ENCODE peak calls at places on chromosomes 16 and 17, in seven cellular contexts. R, C, X, A, Q, T and O are unnamed samples. For H3K4me1, the result is how much of the 10 kb centered on the place peaks cover.

GRCh38 chr17:43671075-43671692 is 9.5 kb upstream of the MEOX1 start:
- DNase-seq in R (no peak), C (no peak), X (no peak), A (no peak), Q (no peak), T (peak), O (no peak)

GRCh38 chr17:69654981-69655581 is 240.6 kb downstream of the MAP2K6 start:
- DNase-seq in R (no peak), C (no peak), X (peak), A (no peak), Q (no peak), T (no peak), O (no peak)

GRCh38 chr17:77282524-77283515 is 142.1 kb downstream of the SEC14L1 start:
- DNase-seq in R (no peak), C (no peak), X (peak), A (peak), Q (no peak), T (no peak), O (peak)

GRCh38 chr16:85974428-85975375 is 75.7 kb downstream of the IRF8 start:
- DNase-seq in R (no peak), C (no peak), X (no peak), A (peak), Q (no peak), T (no peak), O (no peak)

GRCh38 chr17:16918443-16918842 is 53.5 kb downstream of the TNFRSF13B start:
- DNase-seq in R (no peak), C (no peak), X (no peak), A (peak), Q (no peak), T (no peak), O (no peak)

GRCh38 chr16:19522369-19523159 is 666 bp upstream of the GDE1 start:
- DNase-seq in R (no peak), C (no peak), X (no peak), A (no peak), Q (no peak), T (no peak), O (no peak)

GRCh38 chr16:85984211-85984880 is 85.4 kb downstream of the IRF8 start:
- DNase-seq in R (no peak), C (no peak), X (no peak), A (no peak), Q (peak), T (no peak), O (no peak)

GRCh38 chr16:16021020-16021419 is 71.6 kb downstream of the ABCC1 start:
- DNase-seq in R (no peak), C (no peak), X (no peak), A (no peak), Q (no peak), T (no peak), O (no peak)

GRCh38 chr17:21373034-21373433 is 3.1 kb upstream of the KCNJ12 start:
- DNase-seq in R (no peak), C (no peak), X (no peak), A (no peak), Q (no peak), T (no peak), O (no peak)

GRCh38 chr16:74521691-74522090 is 85.2 kb downstream of the GLG1 start:
- DNase-seq in R (no peak), C (no peak), X (peak), A (no peak), Q (no peak), T (no peak), O (no peak)

GRCh38 chr16:15403392-15403995 is 7.9 kb downstream of the MPV17L start:
- DNase-seq in R (no peak), C (no peak), X (peak), A (no peak), Q (no peak), T (no peak), O (no peak)

GRCh38 chr16:57606847-57607501 is 21.5 kb upstream of the ADGRG1 start:
- DNase-seq in R (peak), C (no peak), X (no peak), A (peak), Q (peak), T (peak), O (no peak)

GRCh38 chr17:27390540-27390939 is 65.7 kb upstream of the KSR1 start:
- DNase-seq in R (no peak), C (no peak), X (no peak), A (no peak), Q (peak), T (no peak), O (no peak)

GRCh38 chr17:79840204-79840988 is 1.2 kb upstream of the CBX4 start:
- DNase-seq in R (peak), C (no peak), X (peak), A (peak), Q (peak), T (peak), O (peak)

GRCh38 chr17:28937044-28937729 is 14.1 kb downstream of the PHF12 start:
- DNase-seq in R (no peak), C (no peak), X (peak), A (peak), Q (no peak), T (no peak), O (no peak)

GRCh38 chr16:83732536-83732935 is 75.2 kb upstream of the HSBP1 start:
- DNase-seq in R (no peak), C (no peak), X (no peak), A (no peak), Q (peak), T (no peak), O (no peak)

GRCh38 chr17:19024101-19025078 is 19.8 kb upstream of the FAM83G start:
- DNase-seq in R (peak), C (no peak), X (no peak), A (no peak), Q (no peak), T (no peak), O (peak)

GRCh38 chr16:64412578-64413280 is 709.1 kb downstream of the CDH11 start:
- DNase-seq in R (no peak), C (no peak), X (peak), A (no peak), Q (no peak), T (no peak), O (no peak)

GRCh38 chr17:27807567-27808470 is 7.5 kb upstream of the NOS2 start:
- DNase-seq in R (no peak), C (peak), X (no peak), A (peak), Q (no peak), T (no peak), O (no peak)

GRCh38 chr17:42184717-42185496 is at the start of gene HCRT:
- DNase-seq in R (no peak), C (no peak), X (no peak), A (peak), Q (no peak), T (no peak), O (no peak)

GRCh38 chr17:75573540-75573957 is 14.1 kb upstream of the MYO15B start:
- DNase-seq in R (no peak), C (no peak), X (no peak), A (no peak), Q (no peak), T (no peak), O (no peak)

GRCh38 chr17:40091691-40092397 is 8.5 kb downstream of the NR1D1 start:
- DNase-seq in R (peak), C (no peak), X (no peak), A (no peak), Q (no peak), T (no peak), O (no peak)

GRCh38 chr16:4303973-4304372 is 11.9 kb upstream of the GLIS2 start:
- DNase-seq in R (no peak), C (no peak), X (no peak), A (no peak), Q (no peak), T (no peak), O (no peak)

GRCh38 chr17:8109669-8110455 is 8.5 kb downstream of the ALOXE3 start:
- DNase-seq in R (no peak), C (peak), X (no peak), A (peak), Q (peak), T (peak), O (peak)

GRCh38 chr16:81198635-81199034 is 39.9 kb upstream of the BCO1 start:
- DNase-seq in R (no peak), C (no peak), X (peak), A (no peak), Q (no peak), T (no peak), O (no peak)

GRCh38 chr16:82129881-82130280 is 40.1 kb downstream of the MPHOSPH6 start:
- DNase-seq in R (no peak), C (no peak), X (no peak), A (no peak), Q (no peak), T (no peak), O (no peak)

GRCh38 chr16:86011532-86011931 is 112.6 kb downstream of the IRF8 start:
- DNase-seq in R (no peak), C (no peak), X (no peak), A (no peak), Q (no peak), T (no peak), O (no peak)

GRCh38 chr16:7839568-7839967 is 506.9 kb downstream of the RBFOX1 start:
- DNase-seq in R (no peak), C (no peak), X (no peak), A (no peak), Q (no peak), T (no peak), O (no peak)

GRCh38 chr16:35431829-35432663 is 1972.6 kb downstream of the TP53TG3F start:
- DNase-seq in R (no peak), C (no peak), X (no peak), A (no peak), Q (no peak), T (peak), O (peak)

GRCh38 chr16:84495506-84495905 is 9.0 kb downstream of the MEAK7 start:
- DNase-seq in R (no peak), C (no peak), X (no peak), A (no peak), Q (peak), T (no peak), O (peak)

GRCh38 chr16:68291227-68291626 is 19.5 kb downstream of the SLC7A6OS start:
- DNase-seq in R (no peak), C (no peak), X (no peak), A (no peak), Q (no peak), T (no peak), O (no peak)

GRCh38 chr16:84985079-84986065 is 26.0 kb downstream of the ZDHHC7 start:
- DNase-seq in R (peak), C (no peak), X (peak), A (no peak), Q (no peak), T (no peak), O (no peak)

DNA sequence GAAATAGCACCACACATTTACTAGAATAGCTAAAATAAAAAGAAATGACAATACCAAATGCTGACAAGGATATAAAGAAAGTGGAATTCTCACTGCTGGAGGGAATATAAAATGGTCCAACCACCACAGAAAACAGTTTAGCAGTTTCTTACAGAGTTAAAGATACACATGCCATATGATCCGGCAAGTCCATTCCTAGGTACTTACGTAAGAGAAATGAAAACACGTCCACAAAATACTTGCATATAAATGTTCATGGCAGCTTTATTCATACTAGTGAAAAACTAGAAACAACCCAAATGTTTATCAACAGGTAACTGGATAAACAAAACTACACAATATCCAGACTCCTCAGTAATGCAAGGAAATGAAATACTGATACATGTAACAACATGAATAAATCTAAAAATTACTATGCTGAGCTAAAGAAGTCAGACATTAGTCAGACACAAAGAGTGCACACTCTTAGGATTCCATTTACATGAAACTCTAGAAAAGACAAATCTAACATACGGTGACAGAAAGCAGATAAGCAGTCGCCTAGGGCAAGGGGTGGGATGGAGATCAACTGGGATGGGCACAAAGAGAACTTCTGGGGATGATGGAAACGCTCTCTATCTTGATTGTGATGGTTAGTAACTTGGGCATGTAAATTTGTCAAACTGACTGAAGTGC is 76.4 kb downstream of the SMG6 start:
- DNase-seq in R (no peak), C (no peak), X (no peak), A (no peak), Q (peak), T (no peak), O (no peak)
- H3K4me1 ChIP-seq in R (under half), C (under half), X (under half), A (under half), Q (under half), T (under half), O (under half)

GRCh38 chr16:72425571-72426341 is 253.8 kb upstream of the PMFBP1 start:
- DNase-seq in R (no peak), C (no peak), X (no peak), A (no peak), Q (no peak), T (no peak), O (no peak)

GRCh38 chr16:72427786-72428480 is 256.0 kb upstream of the PMFBP1 start:
- DNase-seq in R (no peak), C (no peak), X (no peak), A (no peak), Q (no peak), T (no peak), O (no peak)

GRCh38 chr16:72424776-72425175 is 252.8 kb upstream of the PMFBP1 start:
- DNase-seq in R (no peak), C (no peak), X (no peak), A (no peak), Q (no peak), T (no peak), O (no peak)

GRCh38 chr16:72427001-72427785 is 255.2 kb upstream of the PMFBP1 start:
- DNase-seq in R (no peak), C (no peak), X (no peak), A (no peak), Q (no peak), T (no peak), O (no peak)

GRCh38 chr16:72426416-72426815 is 254.5 kb upstream of the PMFBP1 start:
- DNase-seq in R (no peak), C (no peak), X (no peak), A (no peak), Q (no peak), T (no peak), O (no peak)
- H3K27ac ChIP-seq in R (no peak), C (no peak), X (no peak), A (no peak), Q (no peak), T (no peak), O (no peak)

DNA sequence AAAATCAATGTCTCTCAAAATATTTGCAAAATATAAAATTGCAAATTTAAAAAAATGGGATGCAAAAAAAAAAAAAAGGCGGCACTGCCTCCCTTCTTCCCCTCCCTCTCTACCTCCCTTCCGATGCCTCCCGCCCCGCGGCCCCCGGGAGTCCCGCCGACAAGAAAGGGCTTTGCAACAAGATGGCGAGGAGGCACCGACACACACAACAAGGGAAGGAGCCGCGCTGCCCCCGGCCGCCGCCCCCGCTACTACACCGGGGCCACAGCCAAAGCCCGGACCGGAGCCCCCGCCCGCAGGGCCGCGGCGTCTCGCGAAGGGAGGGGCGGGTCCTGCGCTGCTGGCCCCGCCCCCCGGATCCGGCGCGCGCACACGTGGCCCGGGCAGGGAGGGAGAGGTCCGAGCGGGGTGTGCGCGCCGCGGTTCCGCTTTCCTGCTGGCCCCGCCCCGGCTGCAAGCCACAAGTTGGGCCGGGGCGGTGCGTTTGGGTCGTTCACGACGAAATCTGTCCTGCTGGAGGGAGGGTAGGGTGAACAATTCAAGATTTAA is at the start of gene MNT:
- DNase-seq in R (peak), C (peak), X (peak), A (peak), Q (peak), T (peak), O (peak)
- H3K4me1 ChIP-seq in R (half or more), C (under half), X (under half), A (under half), Q (half or more), T (under half), O (half or more)

GRCh38 chr16:2981899-2982250 is 1.6 kb upstream of the PKMYT1 start:
- DNase-seq in R (no peak), C (no peak), X (no peak), A (no peak), Q (no peak), T (no peak), O (no peak)

GRCh38 chr16:2983706-2984136 is 3.5 kb upstream of the PKMYT1 start:
- DNase-seq in R (peak), C (peak), X (peak), A (peak), Q (peak), T (peak), O (peak)

GRCh38 chr16:2981177-2981898 is 1.1 kb upstream of the PKMYT1 start:
- DNase-seq in R (no peak), C (no peak), X (peak), A (peak), Q (no peak), T (no peak), O (no peak)

GRCh38 chr16:2980227-2981176 is at the start of gene PKMYT1:
- DNase-seq in R (peak), C (peak), X (peak), A (peak), Q (peak), T (peak), O (peak)

DNA sequence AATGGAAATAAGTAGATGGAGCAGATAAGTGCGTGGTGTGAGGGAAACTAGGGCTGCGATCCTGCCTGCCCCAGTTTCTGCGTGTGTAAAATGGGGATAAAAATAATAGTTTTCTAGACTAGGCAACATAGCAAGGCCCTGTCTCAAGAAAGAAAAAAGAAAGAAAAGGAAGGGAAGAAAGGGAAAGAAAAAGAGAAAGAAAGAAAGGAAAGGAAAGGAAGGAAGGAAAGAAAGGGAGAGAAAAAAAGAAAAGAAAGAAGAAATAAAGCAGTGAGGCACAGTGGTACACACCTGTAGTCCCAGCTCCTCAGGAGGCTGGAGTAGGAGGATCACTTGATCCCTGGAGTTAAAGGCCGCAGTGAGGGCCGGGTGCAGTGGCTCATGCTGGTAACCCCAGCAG is 2.2 kb upstream of the PKMYT1 start:
- DNase-seq in R (no peak), C (no peak), X (no peak), A (no peak), Q (no peak), T (no peak), O (no peak)
- H3K27ac ChIP-seq in R (no peak), C (no peak), X (no peak), A (no peak), Q (no peak), T (no peak), O (no peak)

GRCh38 chr16:51355195-51355594 is 204.1 kb upstream of the SALL1 start:
- DNase-seq in R (no peak), C (no peak), X (no peak), A (no peak), Q (no peak), T (no peak), O (no peak)

GRCh38 chr16:51355871-51356270 is 204.8 kb upstream of the SALL1 start:
- DNase-seq in R (no peak), C (no peak), X (no peak), A (no peak), Q (no peak), T (no peak), O (no peak)

GRCh38 chr16:51357839-51358238 is 206.8 kb upstream of the SALL1 start:
- DNase-seq in R (no peak), C (no peak), X (no peak), A (no peak), Q (no peak), T (no peak), O (no peak)

GRCh38 chr16:51359141-51359960 is 208.3 kb upstream of the SALL1 start:
- DNase-seq in R (no peak), C (no peak), X (peak), A (no peak), Q (no peak), T (peak), O (no peak)
- H3K4me1 ChIP-seq in R (under half), C (under half), X (under half), A (under half), Q (under half), T (under half), O (under half)

DNA sequence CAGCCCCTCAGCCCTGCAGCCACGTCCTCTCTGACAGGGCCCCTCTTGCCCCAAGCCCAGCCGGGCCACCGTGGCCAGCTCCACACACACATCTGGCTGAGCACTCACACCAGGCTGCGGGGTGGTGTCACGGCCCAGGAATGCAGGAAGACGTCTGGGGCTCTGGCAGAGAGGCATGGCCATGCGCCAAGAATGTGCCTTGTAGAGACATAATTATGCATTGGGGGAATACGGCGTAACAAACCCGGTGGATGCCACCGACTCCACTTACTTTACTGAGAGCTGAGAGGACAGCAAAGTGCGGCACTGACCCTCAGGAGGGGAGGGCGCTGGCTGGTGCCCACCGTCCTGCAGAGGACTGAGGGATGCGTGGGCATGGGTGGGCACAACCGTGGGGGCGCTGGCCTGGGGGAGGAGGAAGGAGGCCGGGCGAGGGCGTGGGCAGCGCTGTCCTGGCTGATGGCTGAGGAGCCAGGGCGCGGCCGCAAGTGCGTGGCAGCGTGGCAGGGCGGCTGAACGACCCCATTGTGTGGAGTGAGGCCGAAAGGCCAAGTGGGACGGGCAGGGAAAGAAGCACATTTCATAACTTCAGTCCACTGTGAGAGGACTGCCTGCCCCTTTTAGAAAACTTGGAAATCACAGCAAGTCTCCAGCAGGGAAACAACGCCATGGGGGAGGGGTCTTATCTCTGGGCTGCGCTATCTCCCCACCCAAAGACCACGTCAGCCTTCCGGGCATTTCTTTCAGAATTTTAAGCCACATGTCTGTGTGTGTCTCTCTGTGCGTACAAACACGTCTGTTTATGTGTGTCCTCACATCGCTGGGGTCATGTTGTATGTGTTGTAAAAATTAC is 30.6 kb downstream of the METRNL start:
- DNase-seq in R (peak), C (no peak), X (peak), A (peak), Q (peak), T (peak), O (peak)
- H3K27ac ChIP-seq in R (peak), C (no peak), X (peak), A (no peak), Q (peak), T (peak), O (peak)